ENCODE peak calls at places on chromosomes 12 and 14, in ten cellular contexts. X is spleen; G is psoas muscle; S is PC-3; B is mesenchymal stem cell; Z is lung; C is SJCRH30; H is IMR-90; K is CD8-positive, alpha-beta memory T cell; Y is right cardiac atrium. L is an unnamed sample.

GRCh38 chr12:15846887-15847286 is 35.3 kb upstream of the STRAP start:
- DNase-seq in C (no peak), B (peak; percentile 9), H (peak; percentile 69), S (no peak), Y (no peak), G (no peak), X (no peak), Z (no peak), K (no peak), L (no peak)

GRCh38 chr14:86602263-86602662 is 1072.3 kb downstream of the FLRT2 start:
- DNase-seq in S (no peak), G (no peak), C (no peak), X (no peak), H (peak; percentile 34), K (no peak), B (no peak), Z (no peak), Y (no peak), L (no peak)

GRCh38 chr12:92038476-92038875 is 107.2 kb downstream of the BTG1 start:
- DNase-seq in K (no peak), B (no peak), Y (no peak), Z (no peak), G (no peak), C (peak; percentile 25), S (no peak), X (no peak), H (no peak), L (no peak)

GRCh38 chr12:10220398-10221077 is 7.9 kb downstream of the GABARAPL1 start:
- DNase-seq in C (no peak), K (no peak), B (no peak), Y (peak; percentile 81), H (peak; percentile 64), S (peak; percentile 18), X (no peak), Z (peak; percentile 64), G (peak; percentile 82), L (no peak)

GRCh38 chr12:109764776-109765492 is 51.3 kb downstream of the FAM222A start:
- DNase-seq in B (no peak), Y (no peak), S (no peak), C (no peak), K (no peak), G (no peak), H (no peak), X (no peak), Z (no peak), L (no peak)

GRCh38 chr12:47757840-47758583 is 668 bp downstream of the RAPGEF3 start:
- DNase-seq in G (no peak), Z (no peak), C (no peak), H (no peak), X (peak; percentile 86), K (no peak), Y (peak; percentile 84), B (no peak), S (no peak), L (peak; percentile 64)

GRCh38 chr12:55728185-55728931 is 451 bp downstream of the CD63 start:
- DNase-seq in G (peak; percentile 85), B (peak; percentile 64), Y (peak; percentile 94), H (peak; percentile 53), K (no peak), Z (peak; percentile 83), X (peak; percentile 92), C (peak; percentile 67), S (peak; percentile 50), L (peak; percentile 83)

GRCh38 chr12:92030618-92031017 is 115.0 kb downstream of the BTG1 start:
- DNase-seq in H (peak; percentile 24), S (no peak), G (no peak), X (peak; percentile 74), Z (peak; percentile 29), B (peak; percentile 46), Y (no peak), C (peak; percentile 63), K (peak; percentile 80), L (no peak)

GRCh38 chr12:42590324-42590934 is 883 bp upstream of the PRICKLE1 start:
- DNase-seq in Z (no peak), X (no peak), B (peak; percentile 33), G (peak; percentile 39), Y (peak; percentile 61), H (no peak), C (peak; percentile 50), S (peak; percentile 50), K (no peak), L (peak; percentile 16)

GRCh38 chr14:68820536-68820935 is 27.7 kb upstream of the ZFP36L1 start:
- DNase-seq in Y (no peak), Z (no peak), S (no peak), B (no peak), C (no peak), H (no peak), K (peak; percentile 60), X (no peak), G (no peak), L (no peak)

GRCh38 chr14:92546347-92547053 is 32.9 kb downstream of the RIN3 start:
- DNase-seq in C (peak; percentile 40), G (no peak), Y (no peak), X (no peak), B (peak; percentile 95), K (no peak), H (peak; percentile 82), Z (no peak), S (peak; percentile 84), L (peak; percentile 40)

GRCh38 chr12:96520767-96521166 is 31.4 kb downstream of the CFAP54 start:
- DNase-seq in X (no peak), G (no peak), Z (no peak), H (peak; percentile 34), S (peak; percentile 28), K (no peak), C (no peak), B (peak; percentile 30), Y (no peak), L (no peak)

GRCh38 chr12:114903394-114903748 is 219.4 kb upstream of the TBX3 start:
- DNase-seq in Z (no peak), G (no peak), H (peak; percentile 72), X (no peak), Y (no peak), K (no peak), C (no peak), S (peak; percentile 69), B (no peak), L (no peak)

GRCh38 chr12:126602611-126603010 is 1537.4 kb downstream of the AACS start:
- DNase-seq in S (no peak), X (no peak), H (no peak), B (no peak), C (no peak), K (no peak), Y (no peak), Z (no peak), G (no peak), L (no peak)

GRCh38 chr12:96457191-96457930 is 32.0 kb upstream of the CFAP54 start:
- DNase-seq in Y (no peak), Z (no peak), S (peak; percentile 52), K (no peak), H (no peak), C (no peak), G (no peak), B (no peak), X (no peak), L (no peak)

GRCh38 chr12:93662961-93663728 is 14.0 kb upstream of the CRADD start:
- DNase-seq in Y (peak; percentile 63), G (peak; percentile 26), Z (no peak), S (peak; percentile 29), B (no peak), K (no peak), X (no peak), C (no peak), H (peak; percentile 33), L (no peak)

DNA sequence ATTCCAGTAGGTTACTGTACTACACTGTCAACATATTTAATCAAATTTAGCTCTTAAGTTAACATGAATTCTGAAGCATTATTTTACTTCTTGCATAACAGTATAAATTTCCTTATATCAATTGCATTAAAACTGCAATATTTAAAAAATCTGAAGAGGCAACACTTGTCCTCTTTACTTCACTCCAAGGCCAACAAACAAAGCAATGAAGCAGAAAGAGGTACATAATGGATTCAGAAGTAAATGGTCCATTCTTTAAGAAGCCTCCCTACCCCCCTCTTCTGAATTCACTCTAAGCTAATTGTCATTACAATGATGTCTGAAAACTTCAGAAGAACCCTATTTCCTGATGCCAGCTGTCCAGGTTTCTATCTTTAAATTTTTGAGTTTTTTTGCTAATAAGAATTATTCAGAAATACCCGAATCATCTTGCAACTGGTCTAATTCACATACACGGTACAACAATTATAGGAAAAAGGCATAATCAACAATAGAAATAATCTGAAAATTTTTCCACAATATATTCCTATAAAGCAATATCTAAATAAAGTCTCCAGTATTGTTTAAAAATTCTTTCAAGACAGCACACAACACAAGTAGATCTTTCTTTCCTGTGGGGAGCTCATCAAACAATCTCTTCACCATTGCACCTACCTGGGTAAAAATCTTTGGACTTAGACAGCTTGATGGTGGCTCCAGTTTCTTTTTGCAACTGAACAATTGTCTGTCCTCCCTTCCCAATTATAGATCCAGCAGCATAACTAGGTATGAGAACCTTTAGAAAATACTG is 2.9 kb downstream of the NOVA1 start:
- DNase-seq in C (no peak), G (no peak), B (no peak), Y (no peak), X (no peak), H (no peak), Z (no peak), S (no peak), K (no peak), L (no peak)
- H3K4me3 ChIP-seq in C (no peak overlapping the region), G (peak overlapping the region; percentile 67), B (no peak overlapping the region), Y (no peak overlapping the region), X (no peak overlapping the region), H (no peak overlapping the region), Z (no peak overlapping the region), S (no peak overlapping the region), K (no peak overlapping the region), L (no peak overlapping the region)

GRCh38 chr12:630656-631632 is 32.3 kb downstream of the NINJ2 start:
- DNase-seq in G (peak; percentile 61), S (no peak), Z (peak; percentile 85), Y (peak; percentile 79), H (no peak), B (no peak), C (no peak), X (peak; percentile 96), K (peak; percentile 79), L (peak; percentile 76)
- H3K4me1 ChIP-seq in G (peaks cover 43% of the 10 kb centered on the region), S (peaks cover 15% of the 10 kb centered on the region), Z (peaks cover 21% of the 10 kb centered on the region), Y (peaks cover 16% of the 10 kb centered on the region), H (peaks cover 7% of the 10 kb centered on the region), B (peaks cover 14% of the 10 kb centered on the region), C (peaks cover 15% of the 10 kb centered on the region), X (peaks cover 52% of the 10 kb centered on the region), K (no peaks in the 10 kb centered on the region), L (no peaks in the 10 kb centered on the region)

GRCh38 chr12:6603095-6603567 is 4.0 kb downstream of the CHD4 start:
- DNase-seq in K (peak; percentile 32), G (peak; percentile 50), H (peak; percentile 25), B (peak; percentile 35), C (peak; percentile 87), S (no peak), X (no peak), Y (peak; percentile 87), Z (no peak), L (no peak)
- H3K4me3 ChIP-seq in K (peak overlapping the region; percentile 95), G (peak overlapping the region; percentile 33), H (peak overlapping the region; percentile 8), B (no peak overlapping the region), C (peak overlapping the region; percentile 13), S (no peak overlapping the region), X (peak overlapping the region; percentile 96), Y (no peak overlapping the region), Z (no peak overlapping the region), L (no peak overlapping the region)

DNA sequence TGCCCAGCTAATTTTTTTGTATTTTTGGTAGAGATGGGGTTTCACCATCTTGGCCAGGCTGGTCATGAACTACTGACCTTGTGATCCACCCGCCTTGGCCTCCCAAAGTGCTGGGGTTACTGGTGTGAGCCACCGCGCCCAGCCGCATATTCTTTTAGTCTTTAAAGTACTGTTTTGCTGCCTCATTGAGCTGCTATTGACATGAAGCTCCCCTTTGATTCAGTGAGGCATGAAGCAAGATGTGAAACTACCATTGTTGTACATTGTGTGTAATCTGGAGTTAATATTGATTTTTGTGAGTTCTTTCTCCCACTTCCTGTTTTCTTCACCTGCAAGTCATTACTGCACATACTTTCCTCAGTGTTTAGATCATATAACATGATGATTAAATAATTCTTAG is 80.8 kb downstream of the MNAT1 start:
- DNase-seq in H (no peak), G (no peak), Y (no peak), S (peak; percentile 39), K (no peak), Z (no peak), X (no peak), B (no peak), C (no peak), L (no peak)
- H3K4me1 ChIP-seq in H (peaks cover 2% of the 10 kb centered on the region), G (peaks cover 5% of the 10 kb centered on the region), Y (no peaks in the 10 kb centered on the region), S (peaks cover 11% of the 10 kb centered on the region), K (no peaks in the 10 kb centered on the region), Z (no peaks in the 10 kb centered on the region), X (no peaks in the 10 kb centered on the region), B (no peaks in the 10 kb centered on the region), C (no peaks in the 10 kb centered on the region), L (no peaks in the 10 kb centered on the region)

L was measured in mucosa of descending colon.